ENCODE peak calls at places on chromosomes 11 and 22, in five cellular contexts. I is suprapubic skin, D is fibroblast of pulmonary artery, W is GM10248, U is cardiac fibroblast. V is an unnamed sample.

GRCh38 chr22:28027453-28028448 is 108.7 kb upstream of the PITPNB start:
- DNase-seq in U (peak), D (peak), I (peak), W (no peak), V (no peak)

GRCh38 chr11:10401275-10401674 is 53.8 kb upstream of the AMPD3 start:
- DNase-seq in W (no peak), I (no peak), D (no peak), U (peak), V (no peak)

GRCh38 chr11:34342008-34342533 is 15.7 kb downstream of the ABTB2 start:
- DNase-seq in U (no peak), I (no peak), W (no peak), D (no peak), V (no peak)

GRCh38 chr11:46341454-46341853 is 5.8 kb upstream of the DGKZ start:
- DNase-seq in D (no peak), W (no peak), I (no peak), U (no peak), V (no peak)

GRCh38 chr11:123258877-123259276 is 63.8 kb upstream of the CLMP start:
- DNase-seq in W (no peak), U (no peak), D (no peak), I (no peak), V (no peak)

GRCh38 chr11:130622126-130622525 is 173.7 kb downstream of the ADAMTS15 start:
- DNase-seq in D (no peak), I (no peak), U (no peak), W (no peak), V (no peak)

GRCh38 chr11:109940816-109941215 is 152.4 kb upstream of the ZC3H12C start:
- DNase-seq in W (no peak), I (no peak), D (peak), U (peak), V (no peak)

GRCh38 chr11:126076641-126077040 is 14.0 kb upstream of the CDON start:
- DNase-seq in W (no peak), I (no peak), U (no peak), D (no peak), V (no peak)

GRCh38 chr11:19939415-19939929 is 220.8 kb downstream of the DBX1 start:
- DNase-seq in U (no peak), I (no peak), W (no peak), D (no peak), V (no peak)

DNA sequence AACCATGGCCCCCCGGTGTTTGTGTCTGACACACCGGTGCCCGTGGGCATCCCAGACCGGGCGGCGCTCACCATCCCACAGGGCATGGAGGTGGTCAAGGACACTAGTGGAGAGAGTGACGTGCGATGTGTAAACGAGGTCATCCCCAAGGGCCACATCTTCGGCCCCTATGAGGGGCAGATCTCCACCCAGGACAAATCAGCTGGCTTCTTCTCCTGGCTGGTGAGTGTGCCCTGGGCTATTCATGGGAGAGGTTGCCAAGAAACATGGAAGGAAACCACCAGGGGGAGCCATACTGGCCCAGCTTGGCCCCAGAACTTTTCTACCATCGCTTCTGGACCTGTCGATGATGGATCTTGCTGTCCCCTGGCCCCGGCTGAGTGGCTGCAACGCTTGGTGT is 36.5 kb downstream of the PRDM11 start:
- DNase-seq in W (no peak), I (no peak), U (peak), D (peak), V (no peak)
- TF ChIP-seq CTCF in W (peak), I (peak), U (peak), D (peak), V (no peak)

DNA sequence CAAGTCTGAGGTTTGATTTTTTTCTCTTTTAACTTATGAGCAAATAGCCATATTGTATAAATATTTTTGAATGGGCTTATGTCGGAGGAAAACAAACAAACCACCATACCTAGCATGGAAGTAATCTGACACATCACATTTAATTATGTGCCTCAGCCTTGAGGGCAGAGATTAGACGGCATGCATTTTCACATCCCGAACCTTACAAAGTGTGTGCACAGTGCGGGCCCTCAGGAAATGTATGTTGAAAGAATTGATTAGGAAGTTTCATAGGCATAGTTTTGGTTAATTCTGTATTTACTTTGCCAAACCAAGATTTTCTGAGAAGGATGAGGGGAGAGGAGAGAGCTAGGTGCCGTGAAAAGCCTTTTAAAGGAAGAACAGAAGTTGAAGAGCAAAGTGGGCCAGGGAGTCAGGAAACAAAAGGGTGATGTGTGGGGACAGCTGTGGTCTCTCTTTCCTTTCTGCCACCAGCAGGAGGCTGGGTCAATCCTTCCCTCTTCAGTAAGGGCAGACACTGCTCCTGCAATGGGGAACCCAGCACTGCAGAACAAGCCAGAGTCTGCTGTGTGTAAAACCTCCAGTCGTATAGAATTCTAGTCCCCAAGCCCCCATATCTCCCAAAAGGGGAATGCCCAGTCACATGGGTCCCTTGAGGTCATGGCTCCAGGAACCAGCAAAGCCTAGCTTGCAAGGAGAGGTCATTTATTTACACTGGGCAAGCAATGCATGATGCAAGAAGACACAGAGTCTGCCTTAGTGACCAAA is 71.2 kb upstream of the OLFML1 start:
- DNase-seq in U (no peak), W (no peak), D (no peak), I (no peak), V (no peak)
- TF ChIP-seq CTCF in U (no peak), W (no peak), D (no peak), I (no peak), V (no peak)

GRCh38 chr22:50146440-50147228 is 23.9 kb upstream of the PANX2 start:
- DNase-seq in W (peak), D (peak), U (peak), I (peak), V (no peak)
- TF ChIP-seq CTCF in W (no peak), D (peak), U (peak), I (peak), V (no peak)

GRCh38 chr11:1516273-1517067 is 29.9 kb upstream of the MOB2 start:
- DNase-seq in D (no peak), W (no peak), U (no peak), I (no peak), V (no peak)
- TF ChIP-seq CTCF in D (no peak), W (no peak), U (peak), I (no peak), V (no peak)